ENCODE peak calls at places on chromosomes 4 and X, in four cellular contexts. W is substantia nigra, G is cardiac muscle cell, X is right cardiac atrium. I is an unnamed sample.

GRCh38 chrX:69503228-69503834 is 795 bp upstream of the NALF2 start:
- DNase-seq in X (no peak), W (peak; percentile 30), G (peak; percentile 54), I (no peak)

GRCh38 chr4:173835863-173836262 is 305.8 kb upstream of the HAND2 start:
- DNase-seq in X (peak; percentile 79), W (no peak), G (peak; percentile 80), I (no peak)

GRCh38 chr4:169621754-169622481 is 1.5 kb downstream of the CLCN3 start:
- DNase-seq in X (no peak), W (no peak), G (peak; percentile 62), I (no peak)

GRCh38 chrX:112857478-112857878 is 16.8 kb upstream of the AMOT start:
- DNase-seq in W (no peak), G (no peak), X (no peak), I (no peak)

GRCh38 chr4:175947117-175947722 is 118.4 kb upstream of the WDR17 start:
- DNase-seq in G (peak; percentile 50), W (no peak), X (no peak), I (no peak)

GRCh38 chrX:127459784-127460183 is 592.4 kb downstream of the ACTRT1 start:
- DNase-seq in W (no peak), X (no peak), G (no peak), I (no peak)

GRCh38 chrX:19245711-19246269 is 97.9 kb upstream of the PDHA1 start:
- DNase-seq in G (no peak), W (no peak), X (no peak), I (no peak)

GRCh38 chr4:174526731-174527130 is 4.4 kb upstream of the HPGD start:
- DNase-seq in X (no peak), W (no peak), G (no peak), I (no peak)

GRCh38 chr4:90293320-90293719 is 166.1 kb downstream of the CCSER1 start:
- DNase-seq in G (peak; percentile 43), X (no peak), W (no peak), I (no peak)

GRCh38 chr4:83248486-83248885 is 36.1 kb downstream of the COQ2 start:
- DNase-seq in W (no peak), X (no peak), G (no peak), I (no peak)

GRCh38 chr4:111208970-111209369 is 586.1 kb upstream of the PITX2 start:
- DNase-seq in W (no peak), X (no peak), G (no peak), I (no peak)

DNA sequence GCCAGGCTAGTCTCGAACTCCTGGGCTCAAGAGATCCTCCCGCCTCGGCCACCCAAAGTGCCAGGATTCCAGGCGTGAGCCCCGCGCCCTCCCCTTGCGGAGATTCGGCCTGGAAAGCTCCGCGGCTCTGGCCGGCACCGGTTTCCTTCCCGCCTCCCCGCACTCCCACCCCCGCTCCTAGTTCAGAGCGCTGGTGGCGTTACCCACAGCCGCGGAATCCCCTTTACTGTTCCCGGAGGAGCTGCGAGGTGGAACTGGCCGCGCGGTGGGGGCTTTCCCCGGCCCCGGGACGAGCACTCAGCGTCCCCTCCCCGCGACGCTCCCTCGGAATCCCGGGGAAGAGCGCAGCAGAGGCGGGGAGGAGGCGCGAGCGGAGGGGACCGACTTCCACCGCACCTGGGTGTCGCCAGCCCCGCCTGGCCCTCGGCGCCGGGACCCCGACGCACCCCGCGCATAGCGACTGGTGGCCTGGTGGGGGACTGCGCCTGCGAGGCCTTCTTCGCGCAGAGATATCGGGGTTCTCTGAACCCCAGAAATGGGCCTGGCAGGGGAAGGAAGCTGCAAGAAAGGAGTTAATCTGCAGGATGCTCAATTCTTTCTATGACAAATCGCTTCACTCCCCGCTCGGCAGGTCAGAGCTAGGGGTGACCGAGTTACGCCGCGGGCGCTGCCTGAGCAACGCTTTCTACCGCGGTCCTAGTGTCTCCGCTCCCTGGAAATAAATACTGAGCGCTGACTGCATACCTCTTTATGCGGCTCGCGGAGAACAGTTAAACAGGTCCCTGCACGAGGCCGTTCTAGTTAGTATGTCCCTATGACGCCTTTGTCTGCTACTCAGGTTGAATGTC is 14.6 kb upstream of the SLC25A4 start:
- DNase-seq in G (peak; percentile 47), W (no peak), X (peak; percentile 71), I (no peak)
- H3K27ac ChIP-seq in G (no peak overlapping the region), W (no peak overlapping the region), X (peak overlapping the region; percentile 66), I (no peak overlapping the region)

GRCh38 chr4:150769845-150770244 is 187.9 kb downstream of the MAB21L2 start:
- DNase-seq in G (no peak), W (no peak), X (no peak), I (no peak)
- H3K27ac ChIP-seq in G (no peak overlapping the region), W (no peak overlapping the region), X (no peak overlapping the region), I (no peak overlapping the region)

DNA sequence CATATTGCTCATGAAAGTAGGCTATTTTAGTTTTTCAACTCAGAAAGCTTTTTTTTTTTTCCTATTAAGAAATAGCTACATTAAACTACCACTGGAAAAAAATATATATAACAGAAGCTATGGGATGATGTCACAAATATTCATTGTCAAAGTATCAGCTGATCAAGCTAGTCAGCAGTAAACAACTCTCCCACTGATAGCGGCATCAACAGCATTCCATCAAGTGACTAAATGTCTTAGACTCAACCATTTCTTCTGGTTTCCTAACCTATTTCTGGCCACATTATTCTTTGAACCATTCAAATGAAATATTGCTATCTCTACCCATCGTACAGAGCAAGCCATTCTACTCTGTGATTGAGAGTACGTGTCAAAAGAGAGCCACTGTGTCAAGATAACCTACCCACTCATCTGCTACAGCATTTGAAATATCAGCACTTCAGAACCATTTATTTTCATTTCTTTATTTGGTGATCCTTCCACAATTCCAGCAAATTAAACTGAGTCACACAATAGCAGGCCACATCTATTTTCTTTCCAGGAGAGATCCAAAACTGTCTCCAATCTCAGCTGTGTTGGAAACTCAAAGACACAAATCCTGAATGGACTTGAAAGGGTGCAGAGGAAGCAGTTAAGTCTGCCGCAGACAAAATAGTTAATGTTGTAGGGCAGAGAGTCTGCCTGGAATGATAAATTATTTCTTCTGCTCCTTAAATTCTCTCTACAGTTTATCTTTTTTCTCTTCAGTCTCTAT is 365.0 kb downstream of the PDGFC start:
- DNase-seq in X (no peak), W (no peak), G (peak; percentile 30), I (no peak)
- H3K27ac ChIP-seq in X (no peak overlapping the region), W (no peak overlapping the region), G (no peak overlapping the region), I (no peak overlapping the region)

GRCh38 chr4:70522626-70523025 is 4.3 kb downstream of the AMTN start:
- DNase-seq in G (no peak), W (no peak), X (no peak), I (no peak)
- H3K27ac ChIP-seq in G (no peak overlapping the region), W (no peak overlapping the region), X (no peak overlapping the region), I (no peak overlapping the region)

GRCh38 chr4:142353149-142353738 is 492.9 kb downstream of the INPP4B start:
- DNase-seq in X (no peak), G (peak; percentile 81), W (no peak), I (no peak)
- H3K27ac ChIP-seq in X (no peak overlapping the region), G (no peak overlapping the region), W (no peak overlapping the region), I (no peak overlapping the region)

DNA sequence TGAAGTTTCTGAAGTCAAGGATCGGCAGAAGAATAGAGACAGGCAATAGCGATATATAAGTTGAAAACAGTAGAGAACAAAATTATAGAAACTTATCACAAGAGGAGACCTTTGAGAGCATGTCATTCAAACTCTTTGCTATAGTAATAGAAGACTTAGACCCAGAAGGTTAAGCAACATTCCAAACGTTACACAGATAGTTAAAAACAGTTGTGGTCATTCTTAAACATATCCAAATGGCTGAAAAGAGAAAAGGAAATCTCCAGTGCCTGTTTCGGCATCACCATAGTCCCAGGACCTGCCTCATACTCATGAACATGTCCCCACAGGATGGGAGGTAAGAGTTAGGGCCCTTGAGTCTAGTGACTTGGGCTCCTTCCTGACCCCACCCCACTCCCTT is 258.1 kb upstream of the NOCT start:
- DNase-seq in G (no peak), W (no peak), X (no peak), I (no peak)
- H3K27ac ChIP-seq in G (no peak overlapping the region), W (no peak overlapping the region), X (no peak overlapping the region), I (no peak overlapping the region)

GRCh38 chr4:124632439-124632838 is 80.1 kb downstream of the ANKRD50 start:
- DNase-seq in G (no peak), X (no peak), W (no peak), I (no peak)
- H3K27ac ChIP-seq in G (no peak overlapping the region), X (no peak overlapping the region), W (no peak overlapping the region), I (no peak overlapping the region)

DNA sequence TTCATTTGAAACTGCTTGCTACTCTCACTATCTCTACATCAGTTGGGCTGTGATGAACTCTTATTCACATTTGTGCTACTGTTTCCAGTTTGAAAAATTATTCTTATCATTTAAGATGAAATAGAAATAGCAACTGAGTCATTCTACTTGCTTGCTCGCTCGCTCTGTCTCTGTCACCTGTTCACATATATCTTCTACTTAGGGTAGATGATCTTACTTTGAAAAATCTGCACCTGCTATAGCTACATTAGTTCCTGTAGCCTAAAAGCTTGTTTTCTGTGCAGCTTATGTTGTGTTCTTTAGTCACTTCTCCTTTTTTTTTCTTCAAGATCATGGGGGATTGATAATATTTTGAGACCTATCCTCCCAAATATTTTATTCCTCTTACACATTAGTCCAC is 36.3 kb downstream of the CLCN5 start:
- DNase-seq in X (no peak), G (no peak), W (no peak), I (no peak)
- H3K27ac ChIP-seq in X (no peak overlapping the region), G (no peak overlapping the region), W (no peak overlapping the region), I (no peak overlapping the region)

DNA sequence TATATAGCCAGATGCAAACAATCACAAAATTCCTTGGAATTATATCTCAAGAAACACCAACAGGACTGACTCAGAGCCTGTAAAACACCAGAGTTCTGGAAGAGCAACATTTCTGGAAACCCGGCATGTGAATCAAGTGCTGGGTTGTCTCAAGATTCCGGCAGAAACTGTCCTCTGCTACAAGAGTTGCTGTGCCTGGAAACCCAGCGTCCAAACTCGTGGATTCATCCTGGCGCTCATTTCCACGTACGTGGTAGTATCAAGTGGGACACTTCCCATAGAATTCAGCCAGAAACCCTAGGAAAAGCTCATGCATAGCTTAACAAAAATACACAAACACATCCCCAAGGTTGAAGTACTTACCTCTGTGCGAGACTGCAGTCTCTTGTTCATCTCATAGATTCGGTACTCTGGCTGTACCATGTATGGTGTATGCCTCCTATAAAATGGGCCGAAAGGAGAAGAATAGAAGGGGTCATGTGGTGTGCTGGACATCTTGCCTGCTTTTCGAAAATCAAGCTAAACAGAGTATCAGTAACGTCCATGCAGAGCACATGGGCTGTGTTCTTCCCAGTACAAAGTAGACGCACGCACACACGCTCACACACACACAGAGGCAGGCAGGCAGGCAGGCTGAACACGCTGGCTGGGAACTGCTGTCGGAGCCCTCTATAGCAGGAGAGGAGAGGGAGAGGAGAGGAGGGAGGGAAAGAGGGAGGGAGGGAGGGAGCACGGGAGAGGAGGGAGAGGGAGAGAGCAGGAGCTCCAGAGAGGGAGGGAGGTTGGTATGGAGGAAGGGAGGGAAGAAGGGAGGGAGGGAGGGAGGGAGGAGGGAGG is at the start of gene LDB2:
- DNase-seq in G (peak; percentile 91), X (peak; percentile 91), W (peak; percentile 46), I (no peak)
- H3K27ac ChIP-seq in G (peak within 1 kb of the TSS; percentile 50), X (peak within 1 kb of the TSS; percentile 95), W (peak within 1 kb of the TSS; percentile 35), I (no peak within 1 kb of the TSS)

DNA sequence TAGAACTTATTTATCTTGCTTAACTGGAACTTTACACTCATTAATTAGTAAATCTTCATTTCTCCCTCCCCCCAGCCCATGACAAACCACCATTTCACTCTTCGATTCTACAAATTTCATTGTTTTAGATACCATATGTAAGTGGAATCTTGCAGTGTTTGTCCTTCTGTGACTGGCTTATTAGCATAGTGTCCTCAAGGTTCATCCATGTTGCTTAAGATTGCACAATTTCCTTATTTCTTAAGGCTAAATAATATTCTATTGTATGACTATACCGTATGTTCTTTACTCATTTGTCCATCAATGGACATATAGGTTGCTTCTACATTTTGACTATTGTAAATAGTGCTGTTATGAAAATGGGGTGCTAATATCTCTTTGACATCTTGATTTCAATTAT is 24.5 kb upstream of the RNF212 start:
- DNase-seq in X (no peak), W (no peak), G (peak; percentile 8), I (no peak)
- H3K27ac ChIP-seq in X (no peak overlapping the region), W (no peak overlapping the region), G (no peak overlapping the region), I (no peak overlapping the region)

I was measured in CD8-positive, alpha-beta T cell.